ENCODE peak calls at places on chromosomes 13 and 19, in nine cellular contexts. C is epithelial cell of esophagus, X is activated B cell treated with CpG ODN at 0.5 μM for 24 hours, B is neural progenitor cell, W is nephron progenitor cell, F is lower leg skin, V is A549, J is AG04450, M is thoracic aorta. P is an unnamed sample.

GRCh38 chr19:58317481-58318072 is 9.2 kb upstream of the ZSCAN22 start:
- DNase-seq in C (peak), X (no peak), B (peak), W (peak), F (no peak), V (no peak), J (no peak), M (no peak), P (no peak)

GRCh38 chr13:23678768-23679167 is 108.6 kb downstream of the TNFRSF19 start:
- DNase-seq in C (peak), X (no peak), B (no peak), W (no peak), F (no peak), V (no peak), J (no peak), M (no peak), P (no peak)

GRCh38 chr13:67023088-67023893 is 206.8 kb downstream of the PCDH9 start:
- DNase-seq in C (peak), X (no peak), B (peak), W (no peak), F (no peak), V (peak), J (peak), M (no peak), P (no peak)

GRCh38 chr13:48563611-48564010 is 30.7 kb upstream of the RCBTB2 start:
- DNase-seq in C (no peak), X (no peak), B (no peak), W (no peak), F (no peak), V (no peak), J (no peak), M (no peak), P (no peak)

GRCh38 chr13:110290811-110291210 is 16.1 kb downstream of the COL4A1 start:
- DNase-seq in C (no peak), X (no peak), B (no peak), W (no peak), F (peak), V (no peak), J (no peak), M (no peak), P (no peak)

GRCh38 chr13:100667894-100668293 is 6.7 kb downstream of the TMTC4 start:
- DNase-seq in C (no peak), X (no peak), B (no peak), W (no peak), F (no peak), V (no peak), J (no peak), M (no peak), P (no peak)

GRCh38 chr13:18959996-18960395 is 221.6 kb downstream of the TUBA3C start:
- DNase-seq in C (no peak), X (no peak), B (no peak), W (no peak), F (no peak), V (no peak), J (no peak), M (no peak), P (no peak)

GRCh38 chr13:47837906-47838305 is 163.2 kb downstream of the SUCLA2 start:
- DNase-seq in C (no peak), X (no peak), B (no peak), W (no peak), F (no peak), V (no peak), J (no peak), M (no peak), P (no peak)

GRCh38 chr19:632228-633067 is 889 bp downstream of the POLRMT start:
- DNase-seq in C (peak), X (peak), B (peak), W (peak), F (no peak), V (peak), J (no peak), M (no peak), P (peak)

GRCh38 chr19:37012093-37012745 is 66.0 kb upstream of the ZNF420 start:
- DNase-seq in C (no peak), X (no peak), B (no peak), W (no peak), F (no peak), V (no peak), J (no peak), M (no peak), P (no peak)

GRCh38 chr13:30319130-30319529 is 11.8 kb upstream of the KATNAL1 start:
- DNase-seq in C (no peak), X (no peak), B (no peak), W (no peak), F (no peak), V (no peak), J (no peak), M (no peak), P (no peak)

GRCh38 chr13:76790519-76791289 is 95.5 kb downstream of the KCTD12 start:
- DNase-seq in C (peak), X (no peak), B (no peak), W (no peak), F (no peak), V (no peak), J (no peak), M (no peak), P (no peak)

GRCh38 chr19:6570754-6571153 is 20.2 kb downstream of the CD70 start:
- DNase-seq in C (no peak), X (no peak), B (no peak), W (no peak), F (no peak), V (no peak), J (no peak), M (no peak), P (no peak)

GRCh38 chr19:43078311-43078710 is 4.2 kb downstream of the PSG2 start:
- DNase-seq in C (peak), X (no peak), B (no peak), W (no peak), F (no peak), V (no peak), J (peak), M (no peak), P (no peak)

GRCh38 chr13:113926301-113926761 is 47.5 kb downstream of the C13orf46 start:
- DNase-seq in C (peak), X (no peak), B (no peak), W (no peak), F (peak), V (no peak), J (no peak), M (no peak), P (no peak)

GRCh38 chr19:1119475-1120217 is 15.9 kb downstream of the GPX4 start:
- DNase-seq in C (no peak), X (no peak), B (no peak), W (no peak), F (peak), V (no peak), J (no peak), M (no peak), P (no peak)

GRCh38 chr13:96993660-96994029 is 631 bp downstream of the OXGR1 start:
- DNase-seq in C (no peak), X (no peak), B (peak), W (no peak), F (no peak), V (no peak), J (no peak), M (no peak), P (no peak)

GRCh38 chr13:59047546-59047945 is 1116.2 kb downstream of the DIAPH3 start:
- DNase-seq in C (peak), X (no peak), B (no peak), W (no peak), F (no peak), V (no peak), J (no peak), M (no peak), P (no peak)

GRCh38 chr13:105165449-105166125 is 1369.9 kb downstream of the EFNB2 start:
- DNase-seq in C (no peak), X (no peak), B (no peak), W (no peak), F (no peak), V (no peak), J (no peak), M (no peak), P (no peak)

GRCh38 chr19:55246462-55247451 is 12.1 kb downstream of the PPP6R1 start:
- DNase-seq in C (no peak), X (no peak), B (no peak), W (no peak), F (no peak), V (no peak), J (no peak), M (no peak), P (no peak)

GRCh38 chr19:44212250-44212864 is at the start of gene ZNF227:
- DNase-seq in C (peak), X (peak), B (peak), W (peak), F (peak), V (peak), J (peak), M (peak), P (peak)

GRCh38 chr19:10935371-10936059 is 6.9 kb downstream of the TIMM29 start:
- DNase-seq in C (no peak), X (no peak), B (no peak), W (no peak), F (no peak), V (no peak), J (no peak), M (no peak), P (no peak)

GRCh38 chr13:104683789-104684188 is 1617.6 kb upstream of the SLC10A2 start:
- DNase-seq in C (peak), X (no peak), B (peak), W (no peak), F (no peak), V (no peak), J (no peak), M (no peak), P (no peak)

GRCh38 chr19:12015753-12016116 is 19.7 kb downstream of the ZNF433 start:
- DNase-seq in C (no peak), X (no peak), B (no peak), W (no peak), F (no peak), V (no peak), J (no peak), M (no peak), P (no peak)

GRCh38 chr19:28436320-28436719 is 776.6 kb downstream of the UQCRFS1 start:
- DNase-seq in C (no peak), X (no peak), B (no peak), W (no peak), F (no peak), V (no peak), J (no peak), M (no peak), P (no peak)

GRCh38 chr19:8445488-8446001 is 770 bp downstream of the HNRNPM start:
- DNase-seq in C (peak), X (peak), B (peak), W (peak), F (peak), V (no peak), J (no peak), M (no peak), P (peak)

GRCh38 chr13:114142640-114143490 is 10.4 kb upstream of the RASA3 start:
- DNase-seq in C (peak), X (no peak), B (no peak), W (no peak), F (no peak), V (no peak), J (no peak), M (no peak), P (no peak)

GRCh38 chr13:27919934-27920676 is at the start of gene PDX1:
- DNase-seq in C (peak), X (no peak), B (peak), W (peak), F (peak), V (peak), J (no peak), M (no peak), P (no peak)

GRCh38 chr13:31476266-31476665 is 263.1 kb upstream of the RXFP2 start:
- DNase-seq in C (no peak), X (no peak), B (no peak), W (no peak), F (no peak), V (no peak), J (peak), M (no peak), P (no peak)

GRCh38 chr13:30158774-30159445 is 148.4 kb downstream of the KATNAL1 start:
- DNase-seq in C (peak), X (no peak), B (no peak), W (no peak), F (no peak), V (no peak), J (peak), M (no peak), P (no peak)

GRCh38 chr19:28284389-28284788 is 928.6 kb downstream of the UQCRFS1 start:
- DNase-seq in C (no peak), X (no peak), B (no peak), W (no peak), F (no peak), V (no peak), J (no peak), M (no peak), P (no peak)

GRCh38 chr13:85565652-85566051 is 233.6 kb downstream of the SLITRK6 start:
- DNase-seq in C (no peak), X (no peak), B (no peak), W (no peak), F (no peak), V (no peak), J (no peak), M (no peak), P (no peak)

GRCh38 chr13:77994166-77994565 is 75.5 kb upstream of the EDNRB start:
- DNase-seq in C (no peak), X (no peak), B (no peak), W (no peak), F (no peak), V (no peak), J (no peak), M (no peak), P (no peak)

GRCh38 chr19:58572818-58573657 is at the start of gene MZF1:
- DNase-seq in C (peak), X (peak), B (peak), W (peak), F (peak), V (peak), J (peak), M (peak), P (peak)

GRCh38 chr13:80690208-80690607 is 349.3 kb upstream of the SPRY2 start:
- DNase-seq in C (no peak), X (no peak), B (no peak), W (no peak), F (no peak), V (no peak), J (no peak), M (no peak), P (no peak)

GRCh38 chr13:33610471-33611015 is 207.4 kb upstream of the RFC3 start:
- DNase-seq in C (peak), X (no peak), B (peak), W (peak), F (no peak), V (no peak), J (no peak), M (no peak), P (peak)
- TF ChIP-seq CTCF in C (no peak), X (no peak), B (peak), W (no peak), F (no peak), V (no peak), J (no peak), M (no peak), P (no peak)

DNA sequence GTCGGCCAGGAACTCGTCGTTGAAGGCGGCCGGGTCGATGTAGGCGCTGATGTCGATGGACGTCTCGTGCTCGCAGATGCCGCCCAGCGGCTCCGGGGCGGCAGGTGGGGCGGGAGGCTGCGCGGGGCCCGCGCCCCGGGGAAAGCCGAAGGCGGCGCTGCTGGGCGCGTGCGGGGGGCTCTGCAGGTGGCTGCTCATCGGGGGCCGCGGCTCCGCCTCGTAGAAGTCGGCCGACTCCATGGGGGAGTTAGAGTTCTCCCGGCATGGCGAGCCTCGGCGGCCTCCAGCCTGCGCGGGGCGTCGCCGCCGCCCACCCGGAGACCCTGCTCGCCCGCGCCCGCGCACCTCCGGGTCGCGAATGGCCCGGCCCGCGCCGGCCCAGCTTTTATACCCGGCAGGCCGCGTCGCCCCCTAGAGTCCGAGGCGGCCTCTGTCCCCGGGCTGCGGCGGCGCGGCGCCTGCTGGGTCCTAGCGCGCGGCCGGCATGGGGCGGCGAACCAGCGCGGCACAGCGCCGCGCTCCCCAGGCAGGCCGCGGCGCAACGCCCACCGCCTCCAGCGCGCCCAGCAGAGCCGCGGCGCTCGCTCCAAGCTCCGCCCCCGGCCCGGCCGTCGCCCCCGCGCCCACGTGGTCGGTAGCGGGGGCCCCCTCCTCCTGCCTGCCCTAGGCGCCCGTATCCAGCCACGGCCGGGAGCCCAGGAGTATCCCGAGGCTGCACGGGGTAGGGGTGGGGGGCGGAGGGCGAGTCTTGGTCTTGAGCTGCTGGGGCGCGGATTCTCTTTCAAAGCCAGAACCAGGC is at the start of gene CEBPA:
- DNase-seq in C (peak), X (peak), B (peak), W (peak), F (peak), V (peak), J (peak), M (no peak), P (peak)
- TF ChIP-seq CTCF in C (no peak), X (no peak), B (peak), W (no peak), F (no peak), V (peak), J (peak), M (no peak), P (peak)

GRCh38 chr13:89113744-89114143 is 1442.6 kb downstream of the SLITRK5 start:
- DNase-seq in C (no peak), X (no peak), B (peak), W (no peak), F (no peak), V (no peak), J (no peak), M (no peak), P (no peak)

GRCh38 chr13:89115307-89115706 is 1444.1 kb downstream of the SLITRK5 start:
- DNase-seq in C (no peak), X (no peak), B (peak), W (no peak), F (no peak), V (no peak), J (no peak), M (no peak), P (no peak)
- TF ChIP-seq CTCF in C (peak), X (no peak), B (peak), W (peak), F (no peak), V (no peak), J (no peak), M (no peak), P (peak)

DNA sequence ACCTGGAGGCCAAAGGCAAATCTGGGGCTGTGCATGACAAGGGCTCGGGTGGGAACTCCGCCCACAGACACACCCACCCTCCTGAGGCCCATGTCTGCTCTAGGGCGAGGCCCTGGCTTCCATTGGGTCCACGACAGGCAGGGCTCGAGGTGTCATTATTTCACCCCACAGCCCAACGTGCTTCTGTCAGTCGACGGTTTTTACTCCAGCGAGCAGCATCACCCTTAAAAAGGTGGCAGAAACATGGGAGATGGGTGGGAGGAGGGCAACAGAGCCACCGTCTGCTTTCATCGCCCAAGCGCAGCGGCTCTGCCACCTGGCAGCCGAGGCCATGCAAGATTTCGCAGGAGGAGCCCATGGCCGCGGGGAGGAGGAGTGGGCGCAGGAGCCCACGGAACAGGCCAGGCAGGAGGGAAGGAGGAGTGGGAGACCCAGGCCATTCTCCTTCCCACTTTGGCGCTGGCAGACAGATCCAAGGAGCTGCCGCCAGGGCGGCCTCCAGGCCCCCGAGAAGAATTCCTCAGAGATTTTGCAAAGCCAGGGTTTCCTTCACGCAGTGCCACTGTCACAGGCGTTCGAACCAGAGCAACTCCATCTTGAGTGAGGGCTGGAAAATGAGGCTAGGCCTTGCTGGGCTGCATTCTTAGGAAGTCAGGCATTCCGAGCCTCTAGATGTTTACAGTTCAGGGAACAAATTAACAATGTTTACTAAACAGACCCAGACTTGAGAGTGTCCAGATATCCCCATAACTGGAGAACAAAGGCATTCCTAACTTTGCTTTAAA is 49.3 kb upstream of the TUBGCP3 start:
- DNase-seq in C (no peak), X (no peak), B (no peak), W (no peak), F (peak), V (no peak), J (no peak), M (no peak), P (no peak)
- TF ChIP-seq CTCF in C (no peak), X (no peak), B (peak), W (peak), F (no peak), V (no peak), J (no peak), M (no peak), P (no peak)

DNA sequence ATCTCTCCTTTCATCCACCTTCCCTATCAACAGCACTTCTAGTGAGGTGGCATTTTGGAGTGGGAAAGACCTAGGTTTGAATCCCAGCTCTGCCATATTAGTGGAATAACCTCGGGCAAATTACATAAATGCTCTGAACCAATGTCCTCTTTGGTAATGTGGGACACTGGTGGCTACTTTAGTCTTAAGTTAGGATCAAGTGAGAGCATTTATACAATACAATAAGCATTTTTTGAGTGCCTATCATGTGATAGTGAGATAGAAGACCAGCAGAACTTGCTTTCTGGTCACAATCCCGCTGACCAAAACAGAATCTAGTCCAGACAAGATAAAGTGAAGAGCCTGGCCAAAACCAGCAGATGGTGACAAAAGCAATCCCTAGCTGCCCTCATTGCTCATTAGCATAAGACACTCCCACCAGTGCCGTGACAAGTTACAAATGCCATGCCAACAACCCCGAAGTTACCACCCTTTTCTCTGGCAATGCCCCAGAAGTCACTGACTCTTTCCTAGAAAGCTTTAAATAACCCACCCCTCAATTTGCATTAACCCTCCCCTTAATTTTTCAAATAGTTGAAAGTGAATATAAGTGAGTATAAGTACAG is 28.8 kb upstream of the KPNA3 start:
- DNase-seq in C (no peak), X (no peak), B (no peak), W (no peak), F (no peak), V (no peak), J (no peak), M (no peak), P (no peak)
- TF ChIP-seq CTCF in C (peak), X (no peak), B (no peak), W (no peak), F (no peak), V (no peak), J (no peak), M (no peak), P (no peak)

GRCh38 chr19:13267131-13267530 is 116.9 kb downstream of the IER2 start:
- DNase-seq in C (no peak), X (no peak), B (no peak), W (no peak), F (no peak), V (no peak), J (no peak), M (no peak), P (no peak)
- TF ChIP-seq CTCF in C (no peak), X (no peak), B (no peak), W (no peak), F (no peak), V (no peak), J (no peak), M (no peak), P (no peak)

GRCh38 chr19:31149306-31149975 is 199.8 kb downstream of the TSHZ3 start:
- DNase-seq in C (no peak), X (no peak), B (peak), W (no peak), F (peak), V (no peak), J (no peak), M (no peak), P (no peak)

GRCh38 chr19:31146546-31147183 is 202.6 kb downstream of the TSHZ3 start:
- DNase-seq in C (peak), X (no peak), B (no peak), W (no peak), F (peak), V (no peak), J (no peak), M (no peak), P (no peak)

GRCh38 chr19:31148671-31149070 is 200.6 kb downstream of the TSHZ3 start:
- DNase-seq in C (no peak), X (no peak), B (no peak), W (no peak), F (peak), V (no peak), J (no peak), M (no peak), P (no peak)

GRCh38 chr19:31145909-31146453 is 203.3 kb downstream of the TSHZ3 start:
- DNase-seq in C (no peak), X (no peak), B (no peak), W (no peak), F (peak), V (no peak), J (no peak), M (no peak), P (no peak)

GRCh38 chr19:31147234-31147633 is 202.0 kb downstream of the TSHZ3 start:
- DNase-seq in C (no peak), X (no peak), B (no peak), W (no peak), F (peak), V (no peak), J (no peak), M (no peak), P (no peak)
- TF ChIP-seq CTCF in C (no peak), X (no peak), B (no peak), W (no peak), F (no peak), V (no peak), J (no peak), M (no peak), P (no peak)